ENCODE peak calls at places on chromosomes 1 and 21, in eight cellular contexts. A is body of pancreas, R is heart left ventricle, L is stomach, H is HCT116, D is adrenal gland, E is tibial nerve, C is H1. W is an unnamed sample. For H3K27me3, the result is how much of the 10 kb centered on the place peaks cover.

GRCh38 chr1:244709491-244710368 is 56.8 kb downstream of the DESI2 start:
- DNase-seq in E (no peak), R (no peak), C (no peak), D (no peak), H (no peak), A (no peak), L (no peak), W (no peak)

GRCh38 chr21:29376556-29376955 is 77.8 kb downstream of the BACH1 start:
- DNase-seq in C (peak), D (no peak), H (peak), L (peak), E (no peak), A (peak), R (peak), W (peak)

GRCh38 chr1:151612506-151613274 is 840 bp downstream of the SNX27 start:
- DNase-seq in C (no peak), A (peak), H (no peak), D (peak), L (no peak), R (peak), E (no peak), W (peak)

GRCh38 chr1:233020441-233020840 is 70.0 kb downstream of the NTPCR start:
- DNase-seq in R (no peak), D (no peak), A (no peak), C (no peak), L (no peak), H (no peak), E (no peak), W (peak)

GRCh38 chr1:22804969-22805671 is 94.5 kb downstream of the EPHB2 start:
- DNase-seq in E (no peak), D (no peak), L (no peak), R (no peak), A (no peak), C (no peak), H (no peak), W (no peak)

GRCh38 chr1:160085686-160086089 is 4.3 kb downstream of the KCNJ9 start:
- DNase-seq in E (peak), C (peak), H (peak), L (peak), A (peak), R (peak), D (peak), W (peak)

GRCh38 chr1:165207774-165208359 is 148.6 kb downstream of the LMX1A start:
- DNase-seq in D (no peak), E (no peak), C (no peak), R (no peak), H (no peak), A (no peak), L (no peak), W (no peak)

GRCh38 chr1:119136401-119136800 is 4.1 kb downstream of the WARS2 start:
- DNase-seq in L (no peak), C (no peak), D (no peak), H (no peak), E (no peak), A (no peak), R (no peak), W (no peak)

GRCh38 chr1:105632342-105633196 is 1423.9 kb upstream of the PRMT6 start:
- DNase-seq in D (no peak), E (no peak), C (no peak), H (no peak), L (no peak), A (no peak), R (no peak), W (no peak)

GRCh38 chr1:167631987-167632680 is 2.1 kb downstream of the RCSD1 start:
- DNase-seq in D (no peak), H (no peak), C (no peak), E (no peak), L (no peak), A (no peak), R (no peak), W (no peak)

GRCh38 chr1:59057211-59057694 is 239.6 kb upstream of the FGGY start:
- DNase-seq in R (peak), A (peak), D (peak), E (peak), C (no peak), L (peak), H (no peak), W (peak)

GRCh38 chr1:31691446-31691845 is 12.4 kb downstream of the COL16A1 start:
- DNase-seq in E (no peak), L (no peak), C (no peak), A (no peak), D (no peak), H (no peak), R (no peak), W (no peak)

GRCh38 chr21:34870246-34870645 is 178.9 kb downstream of the RUNX1 start:
- DNase-seq in D (no peak), C (no peak), E (no peak), R (no peak), H (no peak), A (no peak), L (no peak), W (no peak)

GRCh38 chr1:30923597-30923996 is 15.0 kb upstream of the SDC3 start:
- DNase-seq in E (no peak), L (no peak), H (no peak), A (no peak), C (no peak), R (no peak), D (no peak), W (no peak)

GRCh38 chr1:111593403-111594127 is 26.0 kb upstream of the RAP1A start:
- DNase-seq in A (no peak), H (no peak), R (peak), L (no peak), C (no peak), E (no peak), D (no peak), W (peak)

GRCh38 chr1:229342305-229342901 is 444 bp downstream of the CCSAP start:
- DNase-seq in E (peak), C (no peak), H (peak), D (peak), L (peak), A (peak), R (peak), W (peak)

GRCh38 chr21:35147439-35147838 is 98.3 kb upstream of the RUNX1 start:
- DNase-seq in R (no peak), C (no peak), A (no peak), E (no peak), D (no peak), H (no peak), L (no peak), W (no peak)

GRCh38 chr1:17176306-17177061 is 28.4 kb upstream of the PADI1 start:
- DNase-seq in L (no peak), E (no peak), A (no peak), R (no peak), C (no peak), D (no peak), H (no peak), W (no peak)

GRCh38 chr1:170012920-170013319 is 61.6 kb downstream of the KIFAP3 start:
- DNase-seq in D (no peak), H (no peak), L (no peak), A (no peak), R (no peak), C (no peak), E (no peak), W (no peak)

GRCh38 chr21:45970674-45971486 is 10.7 kb upstream of the COL6A1 start:
- DNase-seq in D (peak), H (no peak), C (no peak), E (no peak), A (peak), L (no peak), R (peak), W (peak)

GRCh38 chr1:246801241-246802020 is 77.2 kb downstream of the SCCPDH start:
- DNase-seq in D (no peak), L (no peak), R (no peak), E (no peak), A (no peak), C (no peak), H (no peak), W (no peak)

GRCh38 chr1:154431586-154432373 is 26.6 kb downstream of the IL6R start:
- DNase-seq in D (no peak), L (no peak), E (no peak), C (no peak), A (no peak), R (no peak), H (no peak), W (no peak)

GRCh38 chr1:13564073-13564472 is 19.6 kb upstream of the PDPN start:
- DNase-seq in A (no peak), D (no peak), H (no peak), R (no peak), L (no peak), E (no peak), C (no peak), W (no peak)

GRCh38 chr1:160078392-160079195 is 2.7 kb upstream of the KCNJ9 start:
- DNase-seq in L (peak), D (peak), A (peak), H (peak), C (no peak), R (no peak), E (no peak), W (peak)

GRCh38 chr1:218463194-218464156 is 118.3 kb downstream of the TGFB2 start:
- DNase-seq in E (peak), C (no peak), A (no peak), D (peak), L (no peak), H (no peak), R (peak), W (peak)

GRCh38 chr1:244780311-244780710 is 55.1 kb upstream of the COX20 start:
- DNase-seq in E (no peak), A (no peak), L (no peak), D (no peak), C (no peak), H (no peak), R (no peak), W (no peak)

GRCh38 chr1:20624709-20625108 is 8.5 kb upstream of the PINK1 start:
- DNase-seq in R (no peak), L (no peak), C (no peak), A (no peak), H (no peak), D (no peak), E (no peak), W (no peak)

GRCh38 chr1:95407864-95408291 is 173.9 kb downstream of the RWDD3 start:
- DNase-seq in R (no peak), E (no peak), L (no peak), C (peak), D (no peak), A (no peak), H (no peak), W (no peak)

GRCh38 chr1:27357281-27358037 is 9.3 kb downstream of the MAP3K6 start:
- DNase-seq in R (peak), C (peak), E (no peak), L (peak), H (no peak), D (peak), A (peak), W (peak)

GRCh38 chr1:38852780-38853179 is 6.8 kb downstream of the RRAGC start:
- DNase-seq in C (no peak), E (no peak), L (no peak), R (no peak), D (no peak), A (no peak), H (no peak), W (no peak)

GRCh38 chr1:87212431-87213125 is 116.1 kb upstream of the LMO4 start:
- DNase-seq in E (no peak), L (no peak), A (no peak), H (no peak), R (no peak), D (no peak), C (no peak), W (no peak)

GRCh38 chr1:51296379-51297357 is 33.7 kb downstream of the TTC39A start:
- DNase-seq in C (peak), E (peak), R (peak), H (peak), A (peak), L (peak), D (peak), W (peak)

GRCh38 chr1:67018574-67018973 is 35.4 kb downstream of the SLC35D1 start:
- DNase-seq in E (no peak), A (no peak), H (no peak), C (no peak), R (no peak), D (no peak), L (no peak), W (no peak)

GRCh38 chr1:153777648-153778047 is 2.4 kb downstream of the SLC27A3 start:
- DNase-seq in R (no peak), L (peak), D (peak), A (peak), C (no peak), E (no peak), H (no peak), W (peak)

GRCh38 chr1:151008244-151009205 is at the start of gene PRUNE1:
- DNase-seq in L (peak), D (peak), R (peak), A (peak), E (peak), C (peak), H (peak), W (peak)

DNA sequence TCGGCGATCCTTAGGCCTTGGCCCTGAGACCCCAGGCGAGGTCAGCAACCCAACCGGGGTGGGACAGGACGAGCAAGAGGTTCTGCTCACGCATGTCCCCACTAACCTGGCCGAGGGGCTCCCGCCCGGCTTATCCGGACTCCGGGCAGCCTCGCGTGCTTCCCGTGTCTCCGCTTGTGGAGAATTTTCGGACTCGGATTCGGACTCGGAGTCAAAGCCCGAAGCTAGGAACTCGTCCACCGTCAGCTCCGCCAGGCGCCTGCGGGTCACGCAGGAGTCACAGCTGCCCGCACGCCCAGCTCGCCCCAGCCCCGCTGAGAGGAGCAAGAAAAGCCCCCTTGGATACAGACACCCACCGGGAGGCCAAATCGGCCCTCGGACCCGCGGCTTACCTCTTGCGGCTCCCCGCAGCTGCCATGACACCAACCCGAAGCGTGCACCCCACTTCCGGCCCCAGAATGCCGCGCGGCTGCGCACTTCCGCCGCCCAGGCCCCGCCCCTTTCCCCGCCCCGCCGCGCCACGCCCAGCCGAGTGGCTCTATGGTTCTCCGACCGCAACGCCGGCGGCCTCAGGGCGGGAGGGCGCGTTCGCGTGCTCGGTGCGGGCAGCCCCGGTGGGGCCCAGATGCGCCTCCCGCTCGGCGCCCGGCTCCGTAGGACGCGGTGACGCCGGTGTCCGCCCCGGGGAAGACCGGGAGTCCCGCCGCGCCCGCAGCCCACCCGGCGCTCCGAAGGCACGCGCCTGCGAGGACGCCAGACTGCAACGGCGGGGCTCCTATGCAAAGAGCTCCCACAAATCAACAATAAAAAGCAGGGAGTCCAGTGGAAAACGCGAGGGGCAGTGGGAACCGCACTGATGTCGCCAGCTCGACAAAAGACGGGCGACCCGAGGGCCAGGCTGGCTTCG is at the start of gene NOC2L:
- DNase-seq in E (peak), L (peak), C (no peak), R (peak), A (peak), H (no peak), D (peak), W (peak)
- TF ChIP-seq POLR2A in E (no peak), L (no peak), C (no peak), R (peak), A (peak), H (no peak), D (no peak), W (peak)

GRCh38 chr1:90724361-90724760 is 7.3 kb upstream of the BARHL2 start:
- DNase-seq in D (no peak), L (no peak), H (no peak), E (no peak), R (no peak), A (no peak), C (no peak), W (no peak)

GRCh38 chr1:90724926-90725325 is 7.8 kb upstream of the BARHL2 start:
- DNase-seq in C (no peak), D (no peak), A (no peak), E (no peak), H (no peak), R (no peak), L (no peak), W (no peak)

GRCh38 chr1:90722874-90723273 is 5.8 kb upstream of the BARHL2 start:
- DNase-seq in H (no peak), R (no peak), D (no peak), C (no peak), L (no peak), E (no peak), A (no peak), W (no peak)

GRCh38 chr1:90725341-90725960 is 8.3 kb upstream of the BARHL2 start:
- DNase-seq in E (no peak), A (no peak), L (no peak), R (no peak), H (no peak), C (no peak), D (no peak), W (no peak)

DNA sequence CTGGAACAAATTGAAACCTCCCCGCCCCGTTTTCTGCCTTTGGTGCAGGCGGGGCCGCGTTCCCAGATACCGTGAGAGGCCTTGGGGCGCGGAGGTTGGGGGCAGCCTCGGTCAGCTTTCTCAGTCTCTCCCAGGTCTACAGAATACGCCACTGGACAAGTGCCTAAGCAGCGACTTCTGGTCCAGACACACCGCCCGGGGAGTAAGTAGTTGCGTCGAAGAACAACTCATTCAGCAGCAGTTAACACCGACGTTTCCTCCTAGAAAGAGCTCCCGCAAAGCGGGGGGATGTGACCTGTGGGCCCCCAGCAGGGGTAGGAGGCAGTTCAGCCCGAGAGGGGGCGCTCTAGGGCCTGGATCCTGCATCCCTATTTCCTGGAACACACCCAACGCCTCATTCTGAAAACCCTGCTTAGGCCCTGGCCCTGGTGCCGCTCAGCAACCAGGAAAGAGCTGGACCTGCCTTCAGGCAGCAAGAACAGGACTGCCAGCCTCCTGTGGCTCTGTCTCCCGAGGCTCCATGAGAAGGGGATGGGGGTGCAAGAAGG is 6.5 kb upstream of the BARHL2 start:
- DNase-seq in D (no peak), E (no peak), A (no peak), H (no peak), L (no peak), R (no peak), C (no peak), W (no peak)
- H3K27me3 ChIP-seq in D (half or more), E (under half), A (half or more), H (under half), L (half or more), R (half or more), C (half or more), W (half or more)

GRCh38 chr1:10838541-10838940 is 42.1 kb upstream of the CASZ1 start:
- DNase-seq in A (no peak), E (no peak), L (no peak), H (no peak), D (no peak), R (no peak), C (no peak), W (no peak)

GRCh38 chr1:10833630-10834557 is 37.4 kb upstream of the CASZ1 start:
- DNase-seq in H (no peak), E (no peak), D (no peak), L (no peak), C (no peak), R (no peak), A (no peak), W (no peak)

GRCh38 chr1:10836726-10837125 is 40.3 kb upstream of the CASZ1 start:
- DNase-seq in L (no peak), C (no peak), E (no peak), R (no peak), H (no peak), D (no peak), A (no peak), W (no peak)

GRCh38 chr1:10834770-10835412 is 38.4 kb upstream of the CASZ1 start:
- DNase-seq in E (no peak), C (no peak), R (no peak), A (no peak), D (no peak), H (no peak), L (no peak), W (no peak)

GRCh38 chr1:10835423-10836421 is 39.3 kb upstream of the CASZ1 start:
- DNase-seq in L (peak), E (no peak), R (peak), C (peak), D (peak), A (peak), H (peak), W (peak)
- TF ChIP-seq POLR2A in L (no peak), E (no peak), R (no peak), C (peak), D (no peak), A (no peak), H (no peak), W (no peak)

GRCh38 chr1:225654277-225654597 is 1.3 kb upstream of the ENAH start:
- DNase-seq in H (no peak), D (no peak), A (no peak), R (no peak), C (no peak), E (no peak), L (no peak), W (no peak)
- H3K27me3 ChIP-seq in H (under half), D (under half), A (under half), R (under half), C (under half), E (under half), L (under half), W (under half)

W was measured in thyroid gland.